ENCODE peak calls at places on chromosomes 6 and 20, in four cellular contexts. H, O, J and L are unnamed samples.

GRCh38 chr6:73516712-73517489 is 3.9 kb downstream of the EEF1A1 start:
- DNase-seq in H (no peak), O (no peak), J (no peak), L (no peak)

GRCh38 chr6:18162401-18162800 is 7.2 kb downstream of the KDM1B start:
- DNase-seq in H (no peak), O (no peak), J (no peak), L (no peak)

GRCh38 chr20:8291873-8292272 is 159.8 kb downstream of the PLCB1 start:
- DNase-seq in H (no peak), O (no peak), J (no peak), L (no peak)

GRCh38 chr6:33620158-33620583 is 951 bp upstream of the ITPR3 start:
- DNase-seq in H (peak; percentile 32), O (peak; percentile 37), J (peak; percentile 50), L (no peak)

GRCh38 chr20:63394635-63395455 is 33.7 kb upstream of the CHRNA4 start:
- DNase-seq in H (no peak), O (no peak), J (no peak), L (no peak)

GRCh38 chr6:145734486-145735355 is 599 bp downstream of the EPM2A start:
- DNase-seq in H (peak; percentile 75), O (peak; percentile 72), J (peak; percentile 87), L (peak; percentile 28)

GRCh38 chr6:1636971-1637871 is 27.5 kb downstream of the FOXC1 start:
- DNase-seq in H (no peak), O (no peak), J (peak; percentile 19), L (no peak)

GRCh38 chr6:3285049-3285639 is 26.4 kb downstream of the PSMG4 start:
- DNase-seq in H (no peak), O (no peak), J (no peak), L (no peak)

GRCh38 chr6:25085761-25086160 is 150.0 kb upstream of the RIPOR2 start:
- DNase-seq in H (no peak), O (no peak), J (no peak), L (no peak)

GRCh38 chr6:160431231-160431630 is 83.1 kb downstream of the SLC22A3 start:
- DNase-seq in H (no peak), O (no peak), J (no peak), L (no peak)

GRCh38 chr6:121838842-121839241 is 403.4 kb downstream of the GJA1 start:
- DNase-seq in H (no peak), O (no peak), J (no peak), L (no peak)

GRCh38 chr6:48641544-48641943 is 530.5 kb upstream of the PTCHD4 start:
- DNase-seq in H (no peak), O (no peak), J (no peak), L (no peak)

GRCh38 chr6:32047855-32048766 is 9.9 kb downstream of the CYP21A2 start:
- DNase-seq in H (peak; percentile 66), O (peak; percentile 72), J (peak; percentile 37), L (no peak)

GRCh38 chr20:61933951-61934715 is 131.5 kb downstream of the TAF4 start:
- DNase-seq in H (no peak), O (no peak), J (no peak), L (no peak)

GRCh38 chr20:50572922-50573777 is 63.0 kb downstream of the PTPN1 start:
- DNase-seq in H (no peak), O (no peak), J (peak; percentile 78), L (no peak)

GRCh38 chr6:120899932-120900331 is 434.3 kb downstream of the TBC1D32 start:
- DNase-seq in H (no peak), O (no peak), J (no peak), L (no peak)

GRCh38 chr20:8673116-8673515 is 395.8 kb upstream of the PLCB4 start:
- DNase-seq in H (no peak), O (no peak), J (no peak), L (no peak)

GRCh38 chr6:4772750-4773149 is 3.5 kb upstream of the CDYL start:
- DNase-seq in H (no peak), O (no peak), J (no peak), L (no peak)

GRCh38 chr20:42864116-42864515 is 325.6 kb downstream of the PTPRT start:
- DNase-seq in H (no peak), O (no peak), J (no peak), L (no peak)

GRCh38 chr6:38234141-38234540 is 405.6 kb downstream of the BTBD9 start:
- DNase-seq in H (no peak), O (no peak), J (no peak), L (no peak)

GRCh38 chr6:169289257-169289656 is 35.6 kb upstream of the THBS2 start:
- DNase-seq in H (no peak), O (no peak), J (no peak), L (no peak)

GRCh38 chr20:63548542-63548941 is 993 bp upstream of the SRMS start:
- DNase-seq in H (no peak), O (no peak), J (no peak), L (no peak)

GRCh38 chr20:953742-954141 is 37.6 kb upstream of the ANGPT4 start:
- DNase-seq in H (no peak), O (no peak), J (no peak), L (no peak)

GRCh38 chr6:1040393-1040792 is 271.5 kb upstream of the FOXQ1 start:
- DNase-seq in H (no peak), O (no peak), J (no peak), L (no peak)

GRCh38 chr20:8152183-8152582 is 20.1 kb downstream of the PLCB1 start:
- DNase-seq in H (no peak), O (no peak), J (peak; percentile 73), L (no peak)

GRCh38 chr6:77038801-77039200 is 424.5 kb downstream of the HTR1B start:
- DNase-seq in H (no peak), O (no peak), J (no peak), L (no peak)

GRCh38 chr6:72824833-72825232 is 203.0 kb downstream of the KCNQ5 start:
- DNase-seq in H (no peak), O (no peak), J (no peak), L (no peak)

GRCh38 chr6:148166339-148166949 is 176.2 kb upstream of the SASH1 start:
- DNase-seq in H (no peak), O (no peak), J (no peak), L (no peak)

GRCh38 chr6:142940487-142940886 is 4.5 kb downstream of the HIVEP2 start:
- DNase-seq in H (no peak), O (no peak), J (no peak), L (no peak)

GRCh38 chr6:131419698-131420097 is 153.3 kb upstream of the ARG1 start:
- DNase-seq in H (no peak), O (no peak), J (no peak), L (no peak)

GRCh38 chr20:20594171-20594530 is 118.3 kb downstream of the RALGAPA2 start:
- DNase-seq in H (no peak), O (no peak), J (peak; percentile 21), L (no peak)

GRCh38 chr20:35042268-35042667 is 50.3 kb downstream of the TRPC4AP start:
- DNase-seq in H (no peak), O (no peak), J (no peak), L (no peak)

GRCh38 chr6:150881911-150882481 is 16.5 kb downstream of the MTHFD1L start:
- DNase-seq in H (no peak), O (no peak), J (peak; percentile 37), L (no peak)

GRCh38 chr20:36773123-36773547 is 428 bp downstream of the DSN1 start:
- DNase-seq in H (no peak), O (no peak), J (no peak), L (no peak)

GRCh38 chr6:17120019-17120418 is 18.2 kb downstream of the STMND1 start:
- DNase-seq in H (no peak), O (no peak), J (no peak), L (no peak)